ENCODE peak calls at places on chromosome 4, in six cellular contexts. Z, Q, N, A, B and K are unnamed samples.

GRCh38 chr4:156775803-156776202 is 195.8 kb downstream of the PDGFC start:
- DNase-seq in A (no peak), Z (no peak), N (no peak), Q (no peak), B (no peak), K (no peak)

GRCh38 chr4:182205293-182205692 is 37.9 kb upstream of the TENM3 start:
- DNase-seq in B (no peak), Z (no peak), Q (no peak), A (no peak), N (no peak), K (no peak)

GRCh38 chr4:149077142-149077541 is 634.9 kb upstream of the NR3C2 start:
- DNase-seq in Z (no peak), Q (no peak), B (no peak), N (no peak), A (no peak), K (no peak)

GRCh38 chr4:7967501-7968261 is 28.0 kb upstream of the AFAP1 start:
- DNase-seq in Q (no peak), Z (no peak), N (no peak), A (no peak), B (no peak), K (no peak)

GRCh38 chr4:89685277-89685676 is 151.7 kb downstream of the SNCA start:
- DNase-seq in B (no peak), Z (no peak), N (no peak), A (no peak), Q (no peak), K (no peak)

GRCh38 chr4:48901196-48901595 is 5.4 kb downstream of the OCIAD2 start:
- DNase-seq in A (no peak), B (no peak), N (no peak), Q (no peak), Z (no peak), K (no peak)

GRCh38 chr4:7313991-7314390 is 120.7 kb downstream of the PSAPL1 start:
- DNase-seq in Z (no peak), N (no peak), B (no peak), A (no peak), Q (peak), K (peak)

GRCh38 chr4:140154572-140154891 is 548 bp upstream of the MAML3 start:
- DNase-seq in A (no peak), B (no peak), Z (no peak), Q (no peak), N (no peak), K (no peak)

GRCh38 chr4:1041147-1041935 is 29.9 kb downstream of the FGFRL1 start:
- DNase-seq in Q (no peak), A (no peak), Z (no peak), N (no peak), B (no peak), K (peak)